ENCODE peak calls at places on chromosome 17, in ten cellular contexts. M is IMR-90, J is Peyer's patch, L is stomach, X is esophagus squamous epithelium, H is adrenal gland, N is body of pancreas, V is transverse colon, G is right lobe of liver, U is tibial nerve. R is an unnamed sample.

GRCh38 chr17:76472258-76472645 is 4.8 kb downstream of the AANAT start:
- DNase-seq in M (no peak), J (no peak), L (no peak), X (no peak), H (no peak), N (no peak), V (no peak), G (no peak), U (no peak), R (no peak)

GRCh38 chr17:41812176-41813038 is at the start of gene FKBP10:
- DNase-seq in M (peak; percentile 92), J (peak; percentile 64), L (peak; percentile 39), X (no peak), H (peak; percentile 62), N (peak; percentile 43), V (peak; percentile 56), G (peak; percentile 56), U (peak; percentile 49), R (peak; percentile 26)

GRCh38 chr17:77829871-77830799 is 128.4 kb upstream of the TNRC6C start:
- DNase-seq in M (peak; percentile 72), J (peak; percentile 43), L (no peak), X (no peak), H (peak; percentile 47), N (no peak), V (no peak), G (no peak), U (no peak), R (no peak)

GRCh38 chr17:34302626-34303025 is 16.6 kb upstream of the CCL8 start:
- DNase-seq in M (no peak), J (no peak), L (no peak), X (no peak), H (no peak), N (no peak), V (no peak), G (no peak), U (no peak), R (no peak)

GRCh38 chr17:82503094-82503727 is 16.3 kb upstream of the FOXK2 start:
- DNase-seq in M (no peak), J (no peak), L (no peak), X (no peak), H (no peak), N (no peak), V (no peak), G (no peak), U (no peak), R (no peak)

GRCh38 chr17:60586288-60586974 is 13.6 kb upstream of the PPM1D start:
- DNase-seq in M (peak; percentile 13), J (no peak), L (no peak), X (no peak), H (no peak), N (no peak), V (no peak), G (no peak), U (no peak), R (no peak)

GRCh38 chr17:14152726-14153125 is 83.4 kb downstream of the COX10 start:
- DNase-seq in M (no peak), J (no peak), L (no peak), X (no peak), H (no peak), N (no peak), V (no peak), G (no peak), U (no peak), R (no peak)

GRCh38 chr17:35257080-35257701 is 14.3 kb downstream of the SLFN5 start:
- DNase-seq in M (peak; percentile 41), J (peak; percentile 57), L (peak; percentile 89), X (no peak), H (peak; percentile 46), N (peak; percentile 83), V (peak; percentile 59), G (peak; percentile 61), U (no peak), R (no peak)

GRCh38 chr17:21059761-21060160 is 16.9 kb upstream of the USP22 start:
- DNase-seq in M (no peak), J (no peak), L (no peak), X (no peak), H (no peak), N (no peak), V (no peak), G (no peak), U (no peak), R (no peak)

GRCh38 chr17:21061158-21061835 is 18.5 kb upstream of the USP22 start:
- DNase-seq in M (no peak), J (no peak), L (peak; percentile 11), X (no peak), H (no peak), N (no peak), V (no peak), G (no peak), U (no peak), R (no peak)

GRCh38 chr17:21058098-21058893 is 15.5 kb upstream of the USP22 start:
- DNase-seq in M (peak; percentile 45), J (no peak), L (no peak), X (no peak), H (no peak), N (no peak), V (no peak), G (no peak), U (no peak), R (no peak)

GRCh38 chr17:21066394-21066793 is 23.6 kb upstream of the USP22 start:
- DNase-seq in M (no peak), J (no peak), L (peak; percentile 19), X (no peak), H (no peak), N (no peak), V (no peak), G (no peak), U (no peak), R (no peak)

DNA sequence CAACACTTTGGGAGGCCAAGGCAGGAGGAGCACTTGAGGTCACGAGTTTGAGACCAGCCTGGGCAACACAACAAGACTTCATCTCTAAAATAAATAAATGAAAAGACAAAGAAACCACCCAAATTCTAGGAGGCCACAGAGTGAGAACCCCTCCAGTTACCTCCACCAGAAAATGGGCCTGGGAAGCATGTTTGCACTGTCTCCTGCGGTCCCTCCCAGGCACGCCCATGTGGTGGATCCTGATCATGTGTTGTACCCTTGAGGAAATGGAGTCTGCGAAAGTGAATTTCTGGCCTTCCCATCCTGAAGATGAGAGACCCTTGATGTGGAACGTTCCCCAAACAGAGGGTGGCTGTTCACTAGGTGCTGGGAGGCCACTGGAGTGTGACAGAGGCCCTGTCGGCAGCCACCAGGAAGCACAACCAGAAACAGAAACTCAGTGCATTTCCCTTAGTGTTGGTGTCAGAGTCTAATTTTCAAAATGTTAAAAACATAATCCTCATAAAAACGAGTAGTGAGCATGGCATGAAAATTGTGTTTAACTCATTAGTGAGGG is 19.2 kb upstream of the USP22 start:
- DNase-seq in M (no peak), J (no peak), L (no peak), X (no peak), H (no peak), N (no peak), V (no peak), G (no peak), U (no peak), R (no peak)
- H3K36me3 ChIP-seq in M (no peaks in the 10 kb centered on the region), J (no peaks in the 10 kb centered on the region), L (no peaks in the 10 kb centered on the region), X (no peaks in the 10 kb centered on the region), H (no peaks in the 10 kb centered on the region), N (no peaks in the 10 kb centered on the region), V (no peaks in the 10 kb centered on the region), G (no peaks in the 10 kb centered on the region), U (no peaks in the 10 kb centered on the region), R (no peaks in the 10 kb centered on the region)

GRCh38 chr17:2041561-2042354 is at the start of gene OVCA2:
- DNase-seq in M (peak; percentile 92), J (peak; percentile 96), L (peak; percentile 97), X (peak; percentile 55), H (peak; percentile 96), N (peak; percentile 95), V (peak; percentile 96), G (peak; percentile 96), U (peak; percentile 84), R (peak; percentile 85)

GRCh38 chr17:2042355-2042929 is 620 bp downstream of the OVCA2 start:
- DNase-seq in M (no peak), J (no peak), L (no peak), X (no peak), H (peak; percentile 51), N (no peak), V (no peak), G (no peak), U (no peak), R (no peak)

GRCh38 chr17:2047590-2047989 is 5.8 kb downstream of the OVCA2 start:
- DNase-seq in M (no peak), J (no peak), L (no peak), X (no peak), H (no peak), N (no peak), V (no peak), G (no peak), U (no peak), R (no peak)

GRCh38 chr17:2043785-2044184 is 2.0 kb downstream of the OVCA2 start:
- DNase-seq in M (peak; percentile 80), J (no peak), L (no peak), X (no peak), H (peak; percentile 32), N (no peak), V (no peak), G (no peak), U (no peak), R (no peak)

DNA sequence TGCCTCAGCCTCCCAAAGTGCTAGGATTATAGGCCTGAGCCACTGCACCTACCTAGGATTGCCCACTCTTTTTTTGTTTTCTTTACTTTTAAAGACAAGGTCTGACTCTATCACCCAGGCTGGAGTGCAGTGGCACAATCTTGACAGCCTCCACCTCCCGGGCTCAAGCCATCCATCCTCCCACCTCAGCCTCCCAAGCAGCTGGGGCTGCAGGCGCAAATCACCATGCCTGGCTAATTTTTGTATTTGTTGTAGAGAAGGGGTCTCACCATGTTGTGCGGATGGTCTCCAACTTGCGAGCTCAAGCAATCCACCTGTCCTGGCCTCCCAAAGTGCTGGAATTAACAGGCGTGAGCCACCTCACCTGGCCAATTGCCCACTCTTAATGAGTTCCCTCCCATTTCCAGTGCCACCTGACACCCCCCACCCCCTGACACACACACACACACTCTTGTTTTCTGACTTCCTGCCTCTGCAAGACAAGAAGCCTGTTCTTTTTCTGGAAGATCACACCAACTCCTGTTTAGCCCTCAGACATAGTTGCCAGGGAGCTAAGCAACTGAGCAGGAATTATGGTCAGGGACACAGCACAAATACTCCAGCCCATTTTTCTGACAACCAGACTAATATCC is 2.6 kb downstream of the OVCA2 start:
- DNase-seq in M (no peak), J (no peak), L (no peak), X (no peak), H (no peak), N (no peak), V (no peak), G (no peak), U (no peak), R (no peak)
- TF ChIP-seq POLR2A in M (no peak), J (no peak), L (no peak), X (no peak), H (no peak), N (no peak), V (no peak), G (no peak), U (no peak), R (no peak)

GRCh38 chr17:68519911-68520310 is 7.7 kb downstream of the PRKAR1A start:
- DNase-seq in M (no peak), J (no peak), L (no peak), X (no peak), H (no peak), N (no peak), V (no peak), G (no peak), U (no peak), R (peak; percentile 82)
- H3K36me3 ChIP-seq in M (peaks cover 33% of the 10 kb centered on the region), J (peaks cover 59% of the 10 kb centered on the region), L (peaks cover 36% of the 10 kb centered on the region), X (peaks cover 94% of the 10 kb centered on the region), H (no peaks in the 10 kb centered on the region), N (peaks cover 12% of the 10 kb centered on the region), V (peaks cover 29% of the 10 kb centered on the region), G (peaks cover 4% of the 10 kb centered on the region), U (peaks cover 60% of the 10 kb centered on the region), R (no peaks in the 10 kb centered on the region)

DNA sequence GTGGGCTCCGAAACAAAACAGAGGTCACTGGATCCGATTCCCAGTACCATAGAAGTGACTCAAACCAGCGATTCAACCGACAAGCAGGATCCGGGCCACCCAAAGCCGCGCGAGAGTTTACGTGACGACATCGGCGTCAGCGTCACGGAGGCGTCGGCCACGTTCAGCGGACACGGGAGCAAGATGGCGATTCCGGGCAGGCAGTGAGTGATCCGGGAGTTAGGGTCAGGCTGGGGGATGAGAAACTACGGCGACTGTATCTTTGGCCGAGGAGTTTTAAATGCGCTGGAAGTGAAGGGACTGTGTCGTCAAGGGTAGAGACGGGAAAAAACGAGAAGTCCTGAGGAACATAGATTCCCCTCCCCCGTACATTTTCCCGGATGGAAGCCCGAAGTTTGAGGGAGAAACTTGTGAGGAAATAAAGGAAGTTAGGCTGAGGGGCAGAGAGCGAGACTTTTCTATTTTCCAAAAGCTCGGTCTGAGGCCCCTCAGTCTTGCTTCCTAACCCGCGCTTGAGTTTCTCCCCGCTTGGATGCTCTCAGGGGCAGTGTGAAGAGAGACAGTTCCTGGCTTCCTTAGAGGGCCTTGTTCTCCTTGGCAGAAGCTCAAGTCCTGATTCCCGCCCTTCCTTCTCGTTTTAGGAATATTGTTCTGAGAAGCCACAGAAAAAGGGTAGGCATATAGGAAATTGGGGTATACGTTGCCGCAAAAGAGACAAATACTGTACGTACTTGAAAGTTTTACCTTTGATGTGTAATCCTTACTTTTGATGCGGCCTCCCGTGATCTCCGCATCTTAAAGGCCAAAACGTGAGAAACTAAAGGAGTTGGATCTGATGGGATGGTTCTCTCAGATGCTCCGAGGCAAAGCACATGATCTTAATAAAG is at the start of gene NSRP1:
- DNase-seq in M (peak; percentile 96), J (peak; percentile 96), L (peak; percentile 95), X (peak; percentile 69), H (peak; percentile 97), N (peak; percentile 95), V (peak; percentile 97), G (peak; percentile 95), U (peak; percentile 92), R (peak; percentile 92)
- TF ChIP-seq POLR2A in M (peak; percentile 98), J (peak; percentile 95), L (no peak), X (peak; percentile 95), H (peak; percentile 93), N (peak; percentile 98), V (peak; percentile 98), G (peak; percentile 94), U (peak; percentile 95), R (peak; percentile 88)

R was measured in gastrocnemius medialis.